ENCODE peak calls at places on chromosomes 2 and 18, in six cellular contexts. X is HCT116; W is adrenal gland; O is HAP-1; T is SK-N-SH; G is CD8-positive, alpha-beta memory T cell. E is an unnamed sample. For H3K4me1 and H3K9me3, the result is how much of the 10 kb centered on the place peaks cover.

GRCh38 chr2:184137955-184138354 is 460.4 kb upstream of the ZNF804A start:
- DNase-seq in X (no peak), T (no peak), O (no peak), G (no peak), W (no peak), E (no peak)

GRCh38 chr2:625415-626135 is 51.6 kb downstream of the TMEM18 start:
- DNase-seq in X (no peak), G (no peak), O (no peak), W (no peak), T (no peak), E (no peak)

GRCh38 chr18:48979944-48980890 is 29.5 kb upstream of the SMAD7 start:
- DNase-seq in W (peak), G (no peak), T (no peak), O (no peak), X (no peak), E (peak)

GRCh38 chr2:136225950-136226835 is 108.2 kb upstream of the CXCR4 start:
- DNase-seq in X (no peak), G (peak), T (no peak), W (no peak), O (no peak), E (no peak)

GRCh38 chr18:48896875-48897511 is 53.8 kb downstream of the SMAD7 start:
- DNase-seq in W (peak), T (no peak), O (no peak), G (no peak), X (no peak), E (no peak)

GRCh38 chr2:40315684-40316083 is 136.2 kb downstream of the SLC8A1 start:
- DNase-seq in T (no peak), W (peak), O (no peak), X (no peak), G (no peak), E (no peak)

GRCh38 chr2:135701442-135701841 is 40.2 kb upstream of the UBXN4 start:
- DNase-seq in G (no peak), W (no peak), T (no peak), X (no peak), O (no peak), E (no peak)

GRCh38 chr2:176392125-176392704 is 123.0 kb downstream of the MTX2 start:
- DNase-seq in G (no peak), T (no peak), W (no peak), O (no peak), X (no peak), E (no peak)

GRCh38 chr2:151851761-151852160 is 23.5 kb upstream of the ARL5A start:
- DNase-seq in G (no peak), O (no peak), W (peak), X (no peak), T (no peak), E (no peak)

GRCh38 chr18:22434973-22435608 is 17.4 kb upstream of the CTAGE1 start:
- DNase-seq in T (no peak), X (no peak), W (no peak), G (no peak), O (no peak), E (no peak)

GRCh38 chr2:8580316-8581047 is 101.4 kb upstream of the ID2 start:
- DNase-seq in T (no peak), G (no peak), X (no peak), O (no peak), W (no peak), E (no peak)

GRCh38 chr2:15507061-15507460 is 54.1 kb downstream of the NBAS start:
- DNase-seq in X (no peak), T (no peak), W (no peak), O (no peak), G (no peak), E (no peak)

GRCh38 chr18:62436636-62437519 is 85.9 kb upstream of the ZCCHC2 start:
- DNase-seq in W (peak), T (no peak), G (no peak), O (no peak), X (no peak), E (no peak)

GRCh38 chr2:8586397-8587051 is 95.3 kb upstream of the ID2 start:
- DNase-seq in T (no peak), O (no peak), G (no peak), X (no peak), W (no peak), E (no peak)

GRCh38 chr2:207528980-207529329 is 807 bp upstream of the CREB1 start:
- DNase-seq in G (peak), W (no peak), X (no peak), O (no peak), T (no peak), E (no peak)

GRCh38 chr2:215486973-215487372 is 51.1 kb upstream of the FN1 start:
- DNase-seq in W (no peak), G (no peak), T (no peak), O (no peak), X (no peak), E (no peak)

GRCh38 chr2:175853110-175853509 is 149.0 kb downstream of the LNPK start:
- DNase-seq in G (no peak), T (no peak), O (peak), W (no peak), X (no peak), E (no peak)

GRCh38 chr2:156565066-156565710 is 129.0 kb downstream of the GPD2 start:
- DNase-seq in T (no peak), G (no peak), X (no peak), W (no peak), O (no peak), E (peak)

GRCh38 chr2:220493871-220494525 is 866.6 kb downstream of the SLC4A3 start:
- DNase-seq in T (no peak), G (no peak), W (no peak), O (no peak), X (no peak), E (no peak)

GRCh38 chr18:26215247-26215970 is 10.8 kb upstream of the TAF4B start:
- DNase-seq in X (no peak), T (no peak), G (peak), O (no peak), W (no peak), E (no peak)

GRCh38 chr18:59060540-59060939 is 79.1 kb upstream of the SEC11C start:
- DNase-seq in W (no peak), O (no peak), X (no peak), T (no peak), G (no peak), E (no peak)

GRCh38 chr2:188293601-188294482 is 2.2 kb downstream of the GULP1 start:
- DNase-seq in O (peak), X (peak), W (peak), G (no peak), T (peak), E (peak)

GRCh38 chr18:49459404-49460171 is 857 bp downstream of the DYM start:
- DNase-seq in W (no peak), T (peak), G (no peak), X (no peak), O (no peak), E (no peak)

GRCh38 chr2:112161431-112162145 is 23.4 kb downstream of the FBLN7 start:
- DNase-seq in G (no peak), X (no peak), O (no peak), W (no peak), T (no peak), E (no peak)

GRCh38 chr18:62080172-62080571 is 106.7 kb downstream of the PIGN start:
- DNase-seq in W (no peak), O (no peak), G (no peak), X (no peak), T (no peak), E (no peak)

GRCh38 chr18:21391074-21391673 is 149.1 kb downstream of the GREB1L start:
- DNase-seq in W (no peak), G (no peak), O (peak), T (no peak), X (peak), E (peak)

GRCh38 chr2:122191331-122191730 is 435.9 kb downstream of the TSN start:
- DNase-seq in G (no peak), O (peak), T (peak), W (no peak), X (peak), E (peak)

GRCh38 chr2:152075427-152076050 is 23.3 kb downstream of the CACNB4 start:
- DNase-seq in T (no peak), O (no peak), X (no peak), G (no peak), W (no peak), E (no peak)

GRCh38 chr2:239151201-239152131 is 249.4 kb downstream of the HDAC4 start:
- DNase-seq in T (no peak), G (no peak), O (no peak), W (peak), X (no peak), E (no peak)

GRCh38 chr2:175872716-175873115 is 129.4 kb downstream of the LNPK start:
- DNase-seq in T (no peak), X (no peak), W (no peak), O (no peak), G (no peak), E (no peak)

GRCh38 chr18:50918153-50918552 is 39.2 kb downstream of the ME2 start:
- DNase-seq in T (no peak), G (no peak), O (no peak), W (no peak), X (no peak), E (no peak)

GRCh38 chr2:217434183-217434620 is 568.6 kb downstream of the TNS1 start:
- DNase-seq in W (peak), X (peak), G (peak), T (peak), O (peak), E (peak)
- H3K4me3 ChIP-seq in W (no peak), X (no peak), G (no peak), T (no peak), O (no peak), E (no peak)

GRCh38 chr2:69612197-69612596 is 31.3 kb downstream of the AAK1 start:
- DNase-seq in G (no peak), W (no peak), X (no peak), T (no peak), O (no peak), E (no peak)
- H3K4me1 ChIP-seq in G (half or more), W (under half), X (under half), T (under half), O (under half), E (under half)

GRCh38 chr2:48944961-48945360 is 189.4 kb upstream of the LHCGR start:
- DNase-seq in W (no peak), O (no peak), G (no peak), T (no peak), X (no peak), E (no peak)
- H3K9me3 ChIP-seq in W (under half), O (under half), G (under half), T (under half), X (under half), E (under half)

DNA sequence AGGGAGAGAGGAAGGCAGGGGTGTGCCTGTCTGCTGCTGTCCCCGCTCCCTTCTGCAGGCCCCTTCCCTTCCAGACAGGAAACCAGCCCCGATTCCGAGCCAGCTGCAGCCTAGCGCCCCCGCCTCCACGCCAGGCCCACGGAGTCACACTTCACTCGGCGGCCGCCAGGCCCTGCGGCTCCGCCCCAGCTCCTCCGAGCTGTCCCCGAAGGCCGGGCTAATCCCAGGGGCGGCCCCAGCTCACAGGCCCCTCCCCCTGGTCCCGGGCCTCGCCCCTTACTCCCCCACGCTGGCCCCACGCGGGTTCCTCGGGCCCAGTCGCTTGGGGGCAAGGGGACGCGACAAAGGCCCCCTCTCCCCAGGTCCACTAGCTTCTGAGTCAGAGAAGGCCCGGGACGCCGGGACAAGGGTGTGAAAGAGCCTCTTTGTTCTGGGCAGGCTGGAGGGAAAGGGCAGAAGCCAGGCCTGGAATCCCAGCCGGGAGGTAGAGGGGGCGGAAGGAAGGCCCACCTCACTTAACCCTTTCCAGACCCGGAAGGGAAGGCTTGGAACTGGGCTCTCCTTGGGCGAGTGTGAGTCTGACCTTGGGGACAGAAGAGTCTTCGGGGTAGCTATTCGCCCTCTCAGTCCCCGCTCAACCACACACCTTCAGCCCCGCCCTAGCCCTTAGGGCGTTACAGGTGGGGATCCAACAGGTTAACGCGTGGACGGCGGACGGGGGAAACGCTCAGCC is 1.2 kb downstream of the RTKN start:
- DNase-seq in T (peak), W (peak), X (peak), O (peak), G (peak), E (peak)
- H3K4me3 ChIP-seq in T (peak), W (peak), X (peak), O (peak), G (peak), E (peak)

GRCh38 chr18:36481935-36482334 is 184.4 kb downstream of the FHOD3 start:
- DNase-seq in G (no peak), T (no peak), O (peak), X (no peak), W (no peak), E (no peak)
- H3K4me1 ChIP-seq in G (under half), T (under half), O (under half), X (under half), W (under half), E (under half)

GRCh38 chr2:95001117-95001551 is 24.4 kb upstream of the MAL start:
- DNase-seq in O (no peak), T (no peak), W (no peak), G (no peak), X (no peak), E (no peak)

GRCh38 chr2:94997981-94998920 is 27.3 kb upstream of the MAL start:
- DNase-seq in W (no peak), X (no peak), O (no peak), G (no peak), T (no peak), E (no peak)

GRCh38 chr2:94996401-94997100 is 29.0 kb upstream of the MAL start:
- DNase-seq in X (no peak), T (no peak), O (no peak), G (no peak), W (no peak), E (no peak)

GRCh38 chr2:95001701-95002100 is 23.8 kb upstream of the MAL start:
- DNase-seq in T (no peak), O (no peak), G (no peak), W (no peak), X (no peak), E (no peak)

DNA sequence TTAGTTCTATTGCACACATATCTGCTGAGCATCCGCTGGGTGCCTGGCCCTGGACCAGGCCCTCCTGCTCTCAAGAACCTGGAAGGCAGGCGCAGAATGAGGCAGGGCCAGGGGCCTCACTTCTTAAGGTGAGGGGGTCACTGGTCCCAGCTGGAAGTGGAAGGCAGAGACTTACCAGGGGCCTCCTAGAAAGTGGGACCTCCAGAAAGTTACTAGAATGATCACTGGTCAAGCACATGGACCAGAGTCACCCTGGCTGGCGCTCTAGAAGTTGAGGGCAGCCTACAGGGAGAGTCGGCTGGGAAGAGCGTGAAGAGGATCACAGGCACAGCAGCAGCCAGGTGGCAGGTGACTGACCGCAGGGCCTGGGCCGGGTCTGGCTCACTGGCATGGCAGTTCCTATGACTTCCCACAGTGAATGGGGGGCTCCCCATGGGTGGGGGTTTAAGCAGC is 26.1 kb upstream of the MAL start:
- DNase-seq in W (no peak), T (no peak), X (no peak), G (no peak), O (no peak), E (no peak)
- H3K9me3 ChIP-seq in W (under half), T (under half), X (under half), G (under half), O (under half), E (under half)

GRCh38 chr2:140154711-140155110 is 1374.5 kb upstream of the NXPH2 start:
- DNase-seq in O (no peak), W (no peak), G (no peak), X (no peak), T (no peak), E (no peak)
- H3K4me3 ChIP-seq in O (no peak), W (no peak), G (no peak), X (no peak), T (no peak), E (no peak)

GRCh38 chr2:46859482-46859881 is 56.1 kb downstream of the MCFD2 start:
- DNase-seq in X (no peak), G (no peak), W (no peak), O (no peak), T (no peak), E (no peak)

GRCh38 chr2:46858697-46859080 is 56.9 kb downstream of the MCFD2 start:
- DNase-seq in X (no peak), O (no peak), G (no peak), W (no peak), T (no peak), E (no peak)

GRCh38 chr2:46855805-46856204 is 59.8 kb downstream of the MCFD2 start:
- DNase-seq in X (no peak), G (no peak), T (no peak), O (no peak), W (no peak), E (no peak)

GRCh38 chr2:46856336-46856735 is 59.3 kb downstream of the MCFD2 start:
- DNase-seq in X (no peak), W (no peak), T (no peak), G (no peak), O (no peak), E (no peak)

DNA sequence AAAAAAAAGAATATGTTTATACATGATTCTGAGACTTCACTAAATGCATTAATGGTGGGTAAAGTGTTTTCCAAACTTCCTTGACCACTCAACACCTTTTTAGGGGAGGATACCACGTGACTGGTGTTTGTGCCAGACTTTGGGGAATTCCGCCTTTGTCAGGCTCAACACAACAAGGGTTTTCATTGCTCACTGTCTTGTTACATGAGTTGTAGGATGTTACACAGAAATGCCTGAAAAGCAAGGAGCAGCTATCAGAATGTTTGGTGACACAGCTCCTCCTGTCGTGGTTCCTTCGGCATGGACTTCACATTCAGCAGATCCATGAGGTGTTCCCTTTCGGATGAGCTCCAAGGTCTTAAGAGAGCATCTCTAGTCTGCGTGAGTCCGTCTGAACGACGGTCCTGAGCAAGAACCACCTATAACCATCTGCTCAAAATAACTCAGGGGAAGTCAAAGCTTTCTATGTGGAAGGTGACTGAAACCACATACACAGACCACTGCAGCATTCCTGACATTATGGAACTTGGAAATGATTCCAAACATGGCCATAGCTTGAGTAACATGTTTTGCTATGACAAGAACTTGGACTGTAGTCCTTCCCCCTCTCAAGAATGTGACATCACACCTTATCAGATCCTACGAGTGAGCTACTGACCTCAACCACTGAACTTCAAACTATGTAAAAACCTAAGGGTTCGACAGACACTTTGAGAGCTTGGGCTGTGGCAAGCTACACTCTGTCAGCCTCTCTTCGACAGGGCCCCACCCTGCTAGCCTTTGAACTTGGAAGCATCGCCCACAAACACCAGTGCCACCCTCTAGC is 57.5 kb downstream of the MCFD2 start:
- DNase-seq in O (no peak), W (no peak), X (no peak), G (peak), T (no peak), E (peak)
- H3K4me1 ChIP-seq in O (under half), W (under half), X (half or more), G (under half), T (under half), E (half or more)

DNA sequence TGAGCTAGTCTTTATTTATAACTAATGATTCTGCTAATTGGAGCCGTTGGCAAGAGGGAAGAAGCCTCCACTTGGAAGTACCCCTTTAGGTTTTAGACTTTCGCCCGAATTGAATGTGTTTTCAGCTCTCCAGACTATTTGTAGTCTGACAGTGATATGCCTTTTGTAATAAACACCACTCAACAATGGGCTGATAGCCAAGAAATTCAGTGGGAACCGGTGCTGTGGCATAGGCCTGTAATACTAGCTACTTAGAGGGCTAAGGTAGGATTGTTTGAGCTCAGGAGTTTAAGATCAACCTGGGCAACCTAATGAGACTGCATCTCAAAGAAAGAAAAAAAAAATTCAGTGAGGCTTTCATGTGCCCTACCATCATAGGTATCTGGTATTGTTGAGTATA is 13.6 kb upstream of the ZSCAN30 start:
- DNase-seq in W (no peak), G (no peak), T (no peak), O (no peak), X (no peak), E (no peak)
- H3K9me3 ChIP-seq in W (half or more), G (under half), T (under half), O (under half), X (under half), E (half or more)

GRCh38 chr2:234451852-234452625 is 44.8 kb downstream of the ARL4C start:
- DNase-seq in O (no peak), T (no peak), W (no peak), X (no peak), G (peak), E (peak)

GRCh38 chr2:234453216-234453615 is 43.7 kb downstream of the ARL4C start:
- DNase-seq in T (no peak), X (no peak), G (no peak), W (no peak), O (no peak), E (no peak)

GRCh38 chr2:234457421-234457820 is 39.5 kb downstream of the ARL4C start:
- DNase-seq in W (no peak), T (no peak), G (no peak), O (no peak), X (no peak), E (peak)

GRCh38 chr2:234451242-234451641 is 45.6 kb downstream of the ARL4C start:
- DNase-seq in T (no peak), X (no peak), G (no peak), W (no peak), O (no peak), E (no peak)

GRCh38 chr2:234454433-234454832 is 42.4 kb downstream of the ARL4C start:
- DNase-seq in W (no peak), O (no peak), X (no peak), T (no peak), G (peak), E (no peak)
- H3K4me3 ChIP-seq in W (no peak), O (no peak), X (no peak), T (no peak), G (peak), E (no peak)